ENCODE peak calls at places on chromosome 17, in ten cellular contexts. K, W, J, G, X, R, E, L, Z and H are unnamed samples.
A peak's percentile ranks its signal among the peaks of the same experiment; 100 is the strongest.

GRCh38 chr17:64002658-64003525 is 4.7 kb downstream of the PRR29 start:
- DNase-seq in K (no peak), W (no peak), J (no peak), G (no peak), X (no peak), R (no peak), E (no peak), L (no peak), Z (no peak), H (peak; percentile 46)

GRCh38 chr17:19381361-19381740 is 3.1 kb downstream of the MAPK7 start:
- DNase-seq in K (no peak), W (no peak), J (no peak), G (no peak), X (peak; percentile 20), R (no peak), E (no peak), L (no peak), Z (no peak), H (no peak)

GRCh38 chr17:51733166-51733565 is 425.3 kb downstream of the CA10 start:
- DNase-seq in K (no peak), W (no peak), J (no peak), G (no peak), X (no peak), R (no peak), E (no peak), L (no peak), Z (no peak), H (no peak)

GRCh38 chr17:29291163-29291752 is 2.7 kb downstream of the NUFIP2 start:
- DNase-seq in K (no peak), W (no peak), J (peak; percentile 66), G (peak; percentile 77), X (no peak), R (no peak), E (no peak), L (peak; percentile 36), Z (peak; percentile 18), H (no peak)

GRCh38 chr17:45869676-45870341 is 24.5 kb upstream of the MAPT start:
- DNase-seq in K (no peak), W (no peak), J (no peak), G (peak; percentile 4), X (no peak), R (no peak), E (no peak), L (no peak), Z (no peak), H (no peak)

GRCh38 chr17:59094921-59095530 is 11.7 kb downstream of the TRIM37 start:
- DNase-seq in K (no peak), W (no peak), J (no peak), G (no peak), X (no peak), R (no peak), E (no peak), L (no peak), Z (no peak), H (no peak)

GRCh38 chr17:1399366-1399678 is 700 bp downstream of the YWHAE start:
- DNase-seq in K (no peak), W (peak; percentile 39), J (no peak), G (no peak), X (no peak), R (no peak), E (no peak), L (no peak), Z (no peak), H (no peak)

GRCh38 chr17:49703557-49704277 is 4.0 kb downstream of the SLC35B1 start:
- DNase-seq in K (peak; percentile 37), W (no peak), J (peak; percentile 90), G (peak; percentile 39), X (no peak), R (peak; percentile 68), E (no peak), L (no peak), Z (no peak), H (no peak)

GRCh38 chr17:50144845-50145531 is 5.5 kb downstream of the PPP1R9B start:
- DNase-seq in K (no peak), W (no peak), J (no peak), G (no peak), X (no peak), R (no peak), E (no peak), L (no peak), Z (no peak), H (no peak)

GRCh38 chr17:40888321-40888720 is 3.3 kb upstream of the KRT20 start:
- DNase-seq in K (no peak), W (no peak), J (no peak), G (no peak), X (no peak), R (no peak), E (no peak), L (no peak), Z (no peak), H (no peak)

DNA sequence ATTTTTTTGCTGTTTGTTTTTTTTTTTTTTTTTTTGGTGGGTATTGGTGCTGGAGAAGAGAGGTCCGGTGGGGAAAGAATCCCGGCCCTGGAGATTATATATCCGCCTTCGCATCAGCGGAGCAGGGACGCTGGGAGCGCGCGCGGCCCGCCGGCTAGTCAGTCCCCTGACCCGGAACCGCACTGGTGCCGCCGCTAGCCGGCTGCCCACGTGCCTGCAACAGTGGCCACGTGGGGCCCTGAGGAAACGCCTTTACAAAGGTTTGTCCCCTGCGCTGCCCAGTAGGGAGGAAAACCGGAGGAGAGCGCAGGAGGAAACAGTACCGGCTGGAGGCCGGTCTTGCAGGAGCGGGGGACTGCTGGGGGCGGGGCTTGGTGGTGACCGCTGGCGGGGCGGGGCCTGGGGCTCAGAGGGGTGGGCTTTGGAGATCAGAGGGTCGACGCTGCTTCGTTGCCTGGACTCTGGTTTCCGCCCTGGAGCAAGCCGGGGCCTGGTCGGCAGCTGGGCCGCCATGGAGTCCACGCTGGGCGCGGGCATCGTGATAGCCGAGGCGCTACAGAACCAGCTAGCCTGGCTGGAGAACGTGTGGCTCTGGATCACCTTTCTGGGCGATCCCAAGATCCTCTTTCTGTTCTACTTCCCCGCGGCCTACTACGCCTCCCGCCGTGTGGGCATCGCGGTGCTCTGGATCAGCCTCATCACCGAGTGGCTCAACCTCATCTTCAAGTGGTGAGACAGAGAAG is at the start of gene G6PC3:
- DNase-seq in K (peak; percentile 94), W (peak; percentile 88), J (peak; percentile 99), G (peak; percentile 98), X (peak; percentile 95), R (peak; percentile 93), E (peak; percentile 75), L (peak; percentile 97), Z (peak; percentile 95), H (peak; percentile 97)
- TF ChIP-seq CTCF in K (no peak), W (peak; percentile 62), J (peak; percentile 41), G (peak; percentile 11), X (no peak), R (no peak), E (no peak), L (no peak), Z (no peak), H (no peak)

DNA sequence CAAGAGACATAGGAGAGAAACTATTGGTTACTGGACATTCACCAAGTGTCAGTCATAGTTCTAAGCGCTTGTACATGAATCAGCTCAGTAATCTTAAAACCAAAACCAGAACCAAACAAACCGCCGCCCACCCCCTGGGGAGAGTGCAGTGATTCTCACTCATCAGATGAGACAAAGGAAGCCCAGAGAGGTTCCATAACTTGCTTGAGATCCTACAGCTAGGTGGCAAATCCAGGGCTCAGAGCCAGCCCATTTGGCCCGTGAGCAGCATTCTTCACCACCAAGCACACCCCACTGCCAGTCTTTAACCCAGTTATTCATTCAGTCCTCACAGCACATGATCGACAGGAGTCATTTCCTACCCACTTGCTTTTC is 37.2 kb upstream of the RGS9 start:
- DNase-seq in K (no peak), W (peak; percentile 44), J (peak; percentile 29), G (peak; percentile 60), X (no peak), R (peak; percentile 45), E (peak; percentile 50), L (no peak), Z (no peak), H (no peak)
- H3K4me3 ChIP-seq in K (no peak overlapping the region), W (peak overlapping the region; percentile 37), J (peak overlapping the region; percentile 73), G (no peak overlapping the region), X (peak overlapping the region; percentile 50), R (peak overlapping the region; percentile 35), E (peak overlapping the region; percentile 38), L (peak overlapping the region; percentile 64), Z (no peak overlapping the region), H (no peak overlapping the region)

GRCh38 chr17:8057691-8058114 is 18.8 kb downstream of the ALOX15B start:
- DNase-seq in K (no peak), W (no peak), J (peak; percentile 75), G (peak; percentile 75), X (peak; percentile 37), R (no peak), E (peak; percentile 43), L (no peak), Z (peak; percentile 51), H (peak; percentile 64)

GRCh38 chr17:8055851-8056231 is 17.0 kb downstream of the ALOX15B start:
- DNase-seq in K (no peak), W (no peak), J (no peak), G (no peak), X (no peak), R (no peak), E (no peak), L (no peak), Z (no peak), H (no peak)

GRCh38 chr17:8056232-8056975 is 17.5 kb downstream of the ALOX15B start:
- DNase-seq in K (peak; percentile 80), W (no peak), J (peak; percentile 93), G (peak; percentile 71), X (no peak), R (no peak), E (peak; percentile 51), L (peak; percentile 23), Z (peak; percentile 16), H (peak; percentile 73)

GRCh38 chr17:8059131-8059530 is 20.3 kb downstream of the ALOX15B start:
- DNase-seq in K (no peak), W (no peak), J (no peak), G (no peak), X (no peak), R (no peak), E (no peak), L (no peak), Z (no peak), H (no peak)

GRCh38 chr17:8056976-8057625 is 18.2 kb downstream of the ALOX15B start:
- DNase-seq in K (no peak), W (no peak), J (peak; percentile 62), G (no peak), X (no peak), R (no peak), E (no peak), L (no peak), Z (no peak), H (no peak)
- H3K27me3 ChIP-seq in K (no peaks in the 10 kb centered on the region), W (peaks cover 46% of the 10 kb centered on the region), J (peaks cover 36% of the 10 kb centered on the region), G (peaks cover 45% of the 10 kb centered on the region), X (no peaks in the 10 kb centered on the region), R (no peaks in the 10 kb centered on the region), E (peaks cover 3% of the 10 kb centered on the region), L (peaks cover 63% of the 10 kb centered on the region), Z (peaks cover 37% of the 10 kb centered on the region), H (peaks cover 9% of the 10 kb centered on the region)

DNA sequence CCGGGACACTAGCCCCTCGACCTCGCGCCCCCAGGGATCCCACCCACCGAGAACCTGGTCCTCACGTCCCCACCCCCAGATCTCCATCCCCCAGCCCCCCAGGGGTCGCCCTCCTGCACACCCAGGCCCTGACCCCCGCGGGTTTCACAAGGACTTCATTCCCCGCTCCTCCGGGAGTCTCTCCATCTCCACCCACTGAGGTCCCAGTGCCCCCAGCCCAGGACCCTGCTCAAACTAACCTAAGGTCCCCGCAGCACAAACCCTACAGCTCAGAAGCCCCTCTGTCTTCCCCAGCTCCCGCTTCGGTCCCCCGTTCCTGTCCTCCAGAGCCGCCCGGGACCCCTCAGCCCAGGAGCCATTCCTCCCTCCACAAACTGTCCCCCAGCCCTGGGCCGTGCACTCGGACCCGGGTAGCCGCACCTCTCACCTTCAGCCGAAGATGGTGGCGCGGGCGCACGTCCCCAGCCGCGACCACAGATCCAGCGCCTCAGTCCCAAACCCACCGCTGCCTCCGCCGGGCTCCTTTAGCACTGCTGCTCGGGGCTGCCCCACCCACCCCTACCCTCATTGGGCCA is at the start of gene MYH10:
- DNase-seq in K (no peak), W (no peak), J (no peak), G (no peak), X (peak; percentile 42), R (no peak), E (no peak), L (no peak), Z (no peak), H (no peak)
- TF ChIP-seq CTCF in K (no peak), W (no peak), J (no peak), G (peak; percentile 25), X (peak; percentile 20), R (peak; percentile 17), E (no peak), L (no peak), Z (no peak), H (no peak)